ENCODE peak calls at places on chromosomes 12 and 14, in four cellular contexts. U is NCI-H82, D is astrocyte of the spinal cord, M is A549. N is an unnamed sample.

GRCh38 chr12:110330544-110330943 is 49.5 kb downstream of the ATP2A2 start:
- DNase-seq in U (no peak), D (peak; percentile 29), M (no peak), N (no peak)

GRCh38 chr12:124395284-124395752 is 100.4 kb downstream of the RFLNA start:
- DNase-seq in U (no peak), D (no peak), M (peak; percentile 78), N (peak; percentile 90)

GRCh38 chr14:24674204-24674970 is 40.4 kb upstream of the GZMB start:
- DNase-seq in U (no peak), D (no peak), M (no peak), N (no peak)

GRCh38 chr12:91023326-91024004 is 18.7 kb upstream of the EPYC start:
- DNase-seq in U (no peak), D (peak; percentile 88), M (no peak), N (no peak)

GRCh38 chr14:52874389-52874788 is 76.5 kb downstream of the FERMT2 start:
- DNase-seq in U (no peak), D (no peak), M (no peak), N (no peak)

GRCh38 chr12:31002999-31003398 is 70.7 kb upstream of the DDX11 start:
- DNase-seq in U (no peak), D (no peak), M (peak; percentile 22), N (no peak)

GRCh38 chr12:124442772-124443445 is 124.5 kb downstream of the NCOR2 start:
- DNase-seq in U (no peak), D (peak; percentile 87), M (no peak), N (no peak)

GRCh38 chr12:106767954-106768501 is 6.5 kb upstream of the RIC8B start:
- DNase-seq in U (peak; percentile 17), D (peak; percentile 38), M (peak; percentile 62), N (no peak)

GRCh38 chr12:95815635-95816212 is 25.2 kb upstream of the NTN4 start:
- DNase-seq in U (peak; percentile 38), D (peak; percentile 52), M (peak; percentile 65), N (peak; percentile 48)

GRCh38 chr12:108306506-108306905 is 32.6 kb downstream of the CMKLR1 start:
- DNase-seq in U (no peak), D (no peak), M (no peak), N (no peak)

GRCh38 chr12:131222271-131223139 is 268.8 kb downstream of the ADGRD1 start:
- DNase-seq in U (no peak), D (no peak), M (no peak), N (no peak)